ENCODE peak calls at places on chromosomes 5 and 9, in four cellular contexts. Q is HuH-7.5, N is occipital lobe, I is coronary artery. V is an unnamed sample.

GRCh38 chr5:115575167-115576070 is 26.9 kb downstream of the TICAM2 start:
- DNase-seq in Q (no peak), N (no peak), I (no peak), V (no peak)

GRCh38 chr9:128642675-128643074 is 14.0 kb downstream of the DYNC2I2 start:
- DNase-seq in Q (no peak), N (no peak), I (no peak), V (no peak)

GRCh38 chr5:151097081-151097480 is 16.2 kb upstream of the TNIP1 start:
- DNase-seq in Q (no peak), N (no peak), I (no peak), V (no peak)

GRCh38 chr5:102911973-102912372 is 156.9 kb downstream of the PAM start:
- DNase-seq in Q (no peak), N (no peak), I (no peak), V (no peak)

GRCh38 chr5:151602806-151603205 is 11.7 kb upstream of the FAT2 start:
- DNase-seq in Q (no peak), N (no peak), I (no peak), V (no peak)

GRCh38 chr9:77927265-77927664 is 104.3 kb downstream of the GNAQ start:
- DNase-seq in Q (no peak), N (no peak), I (no peak), V (no peak)

GRCh38 chr9:114652776-114653555 is 4.6 kb downstream of the TEX53 start:
- DNase-seq in Q (no peak), N (no peak), I (no peak), V (no peak)

GRCh38 chr5:90689064-90689463 is 130.5 kb downstream of the ADGRV1 start:
- DNase-seq in Q (no peak), N (no peak), I (no peak), V (no peak)

GRCh38 chr9:34540826-34541225 is 18.0 kb upstream of the ENHO start:
- DNase-seq in Q (no peak), N (no peak), I (no peak), V (no peak)

GRCh38 chr9:34994429-34995287 is 5.1 kb downstream of the DNAJB5 start:
- DNase-seq in Q (peak; percentile 85), N (peak; percentile 19), I (peak; percentile 74), V (peak; percentile 53)

GRCh38 chr5:141934099-141934844 is 10.6 kb downstream of the DELE1 start:
- DNase-seq in Q (no peak), N (no peak), I (no peak), V (no peak)

GRCh38 chr9:15287309-15287708 is 19.7 kb downstream of the TTC39B start:
- DNase-seq in Q (no peak), N (no peak), I (no peak), V (peak; percentile 41)

GRCh38 chr9:72974501-72974900 is 21.6 kb upstream of the ALDH1A1 start:
- DNase-seq in Q (no peak), N (no peak), I (no peak), V (no peak)

GRCh38 chr9:112911736-112912135 is 21.1 kb upstream of the SLC46A2 start:
- DNase-seq in Q (no peak), N (no peak), I (no peak), V (no peak)

GRCh38 chr5:178155065-178155464 is 1.4 kb upstream of the NHP2 start:
- DNase-seq in Q (no peak), N (no peak), I (no peak), V (no peak)

GRCh38 chr5:133404724-133405123 is 207.6 kb downstream of the FSTL4 start:
- DNase-seq in Q (no peak), N (no peak), I (peak; percentile 28), V (no peak)

GRCh38 chr5:6399978-6400910 is 21.9 kb upstream of the MED10 start:
- DNase-seq in Q (no peak), N (no peak), I (peak; percentile 62), V (no peak)

GRCh38 chr5:166784545-166785078 is 1506.8 kb upstream of the WWC1 start:
- DNase-seq in Q (no peak), N (no peak), I (no peak), V (no peak)

GRCh38 chr5:95759005-95759404 is 27.9 kb downstream of the RHOBTB3 start:
- DNase-seq in Q (peak; percentile 12), N (no peak), I (no peak), V (peak; percentile 62)

GRCh38 chr5:131459216-131459615 is 175.8 kb downstream of the RAPGEF6 start:
- DNase-seq in Q (no peak), N (no peak), I (no peak), V (no peak)

GRCh38 chr5:113117543-113118110 is 141.0 kb downstream of the DCP2 start:
- DNase-seq in Q (no peak), N (no peak), I (no peak), V (no peak)

GRCh38 chr9:101443358-101443757 is 7.8 kb upstream of the ALDOB start:
- DNase-seq in Q (no peak), N (no peak), I (no peak), V (no peak)